ENCODE peak calls at places on chromosomes 11 and 22, in four cellular contexts. One of them, this sample, is unnamed.
A peak's percentile ranks its signal among the peaks of the same experiment; 100 is the strongest.

GRCh38 chr11:70128435-70128906 is 50.4 kb downstream of the ANO1 start:
- DNase-seq in GM12891: no peak
- DNase-seq in K562: no peak
- DNase-seq in H1: peak; percentile 21
- DNase-seq in this sample: no peak

GRCh38 chr22:36613958-36614357 is 85.0 kb upstream of the EIF3D start:
- DNase-seq in GM12891: no peak
- DNase-seq in K562: no peak
- DNase-seq in H1: no peak
- DNase-seq in this sample: no peak

GRCh38 chr22:41001722-41002122 is 50.5 kb downstream of the RBX1 start:
- DNase-seq in GM12891: no peak
- DNase-seq in K562: no peak
- DNase-seq in H1: no peak
- DNase-seq in this sample: no peak

GRCh38 chr11:74318241-74318932 is 6.9 kb upstream of the P4HA3 start:
- DNase-seq in GM12891: no peak
- DNase-seq in K562: no peak
- DNase-seq in H1: no peak
- DNase-seq in this sample: no peak

GRCh38 chr11:13337986-13338436 is 60.4 kb downstream of the BMAL1 start:
- DNase-seq in GM12891: no peak
- DNase-seq in K562: no peak
- DNase-seq in H1: no peak
- DNase-seq in this sample: no peak

GRCh38 chr22:36369922-36370781 is 17.6 kb downstream of the MYH9 start:
- DNase-seq in GM12891: no peak
- DNase-seq in K562: peak; percentile 53
- DNase-seq in H1: no peak
- DNase-seq in this sample: no peak

GRCh38 chr11:83070878-83071640 is 638 bp downstream of the RAB30 start:
- DNase-seq in GM12891: no peak
- DNase-seq in K562: peak; percentile 17
- DNase-seq in H1: no peak
- DNase-seq in this sample: no peak

GRCh38 chr11:9250139-9250582 is 15.0 kb downstream of the DENND5A start:
- DNase-seq in GM12891: peak; percentile 39
- DNase-seq in K562: peak; percentile 21
- DNase-seq in H1: no peak
- DNase-seq in this sample: peak; percentile 27

GRCh38 chr11:86155210-86155844 is 86.4 kb upstream of the PICALM start:
- DNase-seq in GM12891: no peak
- DNase-seq in K562: peak; percentile 56
- DNase-seq in H1: no peak
- DNase-seq in this sample: no peak

GRCh38 chr11:130514316-130514715 is 65.9 kb downstream of the ADAMTS15 start:
- DNase-seq in GM12891: no peak
- DNase-seq in K562: no peak
- DNase-seq in H1: no peak
- DNase-seq in this sample: no peak

GRCh38 chr11:2681408-2682145 is 18.2 kb downstream of the KCNQ1OT1 start:
- DNase-seq in GM12891: no peak
- DNase-seq in K562: no peak
- DNase-seq in H1: no peak
- DNase-seq in this sample: no peak

GRCh38 chr22:44151661-44152060 is 29.1 kb upstream of the PARVG start:
- DNase-seq in GM12891: no peak
- DNase-seq in K562: no peak
- DNase-seq in H1: no peak
- DNase-seq in this sample: no peak

GRCh38 chr11:27087425-27087824 is 46.8 kb downstream of the BBOX1 start:
- DNase-seq in GM12891: no peak
- DNase-seq in K562: no peak
- DNase-seq in H1: no peak
- DNase-seq in this sample: no peak

GRCh38 chr11:119518746-119519382 is 95.9 kb upstream of the THY1 start:
- DNase-seq in GM12891: no peak
- DNase-seq in K562: peak; percentile 67
- DNase-seq in H1: peak; percentile 25
- DNase-seq in this sample: no peak

GRCh38 chr22:41898645-41899044 is 16.2 kb downstream of the SHISA8 start:
- DNase-seq in GM12891: no peak
- DNase-seq in K562: no peak
- DNase-seq in H1: no peak
- DNase-seq in this sample: no peak

GRCh38 chr22:25644122-25644521 is 79.6 kb downstream of the GRK3 start:
- DNase-seq in GM12891: no peak
- DNase-seq in K562: no peak
- DNase-seq in H1: no peak
- DNase-seq in this sample: no peak

GRCh38 chr11:1772270-1773130 is 8.8 kb upstream of the CTSD start:
- DNase-seq in GM12891: peak; percentile 46
- DNase-seq in K562: peak; percentile 97
- DNase-seq in H1: no peak
- DNase-seq in this sample: peak; percentile 42

GRCh38 chr11:16841481-16841880 is 103.0 kb downstream of the C11orf58 start:
- DNase-seq in GM12891: no peak
- DNase-seq in K562: no peak
- DNase-seq in H1: no peak
- DNase-seq in this sample: no peak

GRCh38 chr11:16841984-16842383 is 103.5 kb downstream of the C11orf58 start:
- DNase-seq in GM12891: no peak
- DNase-seq in K562: no peak
- DNase-seq in H1: no peak
- DNase-seq in this sample: no peak

GRCh38 chr11:16839821-16840220 is 101.4 kb downstream of the C11orf58 start:
- DNase-seq in GM12891: no peak
- DNase-seq in K562: no peak
- DNase-seq in H1: no peak
- DNase-seq in this sample: no peak

GRCh38 chr11:16843307-16843706 is 104.9 kb downstream of the C11orf58 start:
- DNase-seq in GM12891: no peak
- DNase-seq in K562: peak; percentile 29
- DNase-seq in H1: no peak
- DNase-seq in this sample: no peak

DNA sequence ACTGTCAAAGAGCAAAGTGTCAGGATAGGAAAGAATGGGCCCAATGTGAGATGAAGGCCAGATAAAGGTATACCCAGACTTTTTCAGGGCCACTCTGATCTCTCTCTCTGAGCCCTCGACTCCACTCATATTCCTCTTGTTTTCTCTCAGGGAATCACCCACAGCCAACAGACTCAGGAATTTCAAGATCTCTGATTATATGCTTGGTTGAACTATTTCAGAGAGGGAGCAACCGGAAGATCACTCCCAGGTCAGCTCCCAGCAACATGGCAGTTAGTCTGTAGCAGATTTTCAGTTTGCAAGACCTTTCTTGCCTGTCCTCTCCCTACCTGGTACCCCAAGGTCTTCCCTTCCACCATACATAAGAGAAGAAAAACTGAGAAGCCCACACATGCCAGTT is 102.5 kb downstream of the C11orf58 start:
- DNase-seq in GM12891: no peak
- DNase-seq in K562: no peak
- DNase-seq in H1: no peak
- DNase-seq in this sample: no peak
- TF ChIP-seq POLR2A in GM12891: no peak
- TF ChIP-seq POLR2A in K562: no peak
- TF ChIP-seq POLR2A in H1: no peak
- TF ChIP-seq POLR2A in this sample: no peak

GRCh38 chr22:49672013-49672516 is 155.6 kb downstream of the BRD1 start:
- DNase-seq in GM12891: no peak
- DNase-seq in K562: no peak
- DNase-seq in H1: no peak
- DNase-seq in this sample: no peak

GRCh38 chr22:49670610-49671330 is 156.9 kb downstream of the BRD1 start:
- DNase-seq in GM12891: no peak
- DNase-seq in K562: no peak
- DNase-seq in H1: no peak
- DNase-seq in this sample: no peak

GRCh38 chr22:49674479-49674830 is 153.2 kb downstream of the BRD1 start:
- DNase-seq in GM12891: no peak
- DNase-seq in K562: no peak
- DNase-seq in H1: no peak
- DNase-seq in this sample: no peak

GRCh38 chr22:49671331-49672012 is 156.2 kb downstream of the BRD1 start:
- DNase-seq in GM12891: no peak
- DNase-seq in K562: no peak
- DNase-seq in H1: no peak
- DNase-seq in this sample: no peak

DNA sequence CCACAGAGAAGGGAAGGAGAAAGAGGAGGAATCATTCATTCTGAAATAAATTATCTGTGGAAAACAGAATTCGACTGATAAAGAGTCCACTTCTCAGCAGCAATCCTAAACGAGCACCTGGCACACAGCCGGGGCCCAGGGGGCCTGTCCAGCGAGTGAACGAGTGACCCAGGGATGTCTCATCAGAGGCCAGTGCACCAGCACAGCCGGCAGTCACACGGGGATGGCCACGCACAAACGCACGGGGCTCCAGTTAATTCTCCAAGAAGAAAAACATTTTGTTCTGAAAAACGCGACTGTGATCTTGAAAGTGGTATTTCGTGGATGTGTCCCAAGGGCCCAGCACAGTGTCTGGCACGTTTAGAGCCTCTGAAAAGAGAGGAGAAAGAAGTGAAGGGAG is 154.6 kb downstream of the BRD1 start:
- DNase-seq in GM12891: no peak
- DNase-seq in K562: no peak
- DNase-seq in H1: no peak
- DNase-seq in this sample: no peak
- TF ChIP-seq TAF1 in GM12891: no peak
- TF ChIP-seq TAF1 in K562: no peak
- TF ChIP-seq TAF1 in H1: no peak
- TF ChIP-seq TAF1 in this sample: no peak

DNA sequence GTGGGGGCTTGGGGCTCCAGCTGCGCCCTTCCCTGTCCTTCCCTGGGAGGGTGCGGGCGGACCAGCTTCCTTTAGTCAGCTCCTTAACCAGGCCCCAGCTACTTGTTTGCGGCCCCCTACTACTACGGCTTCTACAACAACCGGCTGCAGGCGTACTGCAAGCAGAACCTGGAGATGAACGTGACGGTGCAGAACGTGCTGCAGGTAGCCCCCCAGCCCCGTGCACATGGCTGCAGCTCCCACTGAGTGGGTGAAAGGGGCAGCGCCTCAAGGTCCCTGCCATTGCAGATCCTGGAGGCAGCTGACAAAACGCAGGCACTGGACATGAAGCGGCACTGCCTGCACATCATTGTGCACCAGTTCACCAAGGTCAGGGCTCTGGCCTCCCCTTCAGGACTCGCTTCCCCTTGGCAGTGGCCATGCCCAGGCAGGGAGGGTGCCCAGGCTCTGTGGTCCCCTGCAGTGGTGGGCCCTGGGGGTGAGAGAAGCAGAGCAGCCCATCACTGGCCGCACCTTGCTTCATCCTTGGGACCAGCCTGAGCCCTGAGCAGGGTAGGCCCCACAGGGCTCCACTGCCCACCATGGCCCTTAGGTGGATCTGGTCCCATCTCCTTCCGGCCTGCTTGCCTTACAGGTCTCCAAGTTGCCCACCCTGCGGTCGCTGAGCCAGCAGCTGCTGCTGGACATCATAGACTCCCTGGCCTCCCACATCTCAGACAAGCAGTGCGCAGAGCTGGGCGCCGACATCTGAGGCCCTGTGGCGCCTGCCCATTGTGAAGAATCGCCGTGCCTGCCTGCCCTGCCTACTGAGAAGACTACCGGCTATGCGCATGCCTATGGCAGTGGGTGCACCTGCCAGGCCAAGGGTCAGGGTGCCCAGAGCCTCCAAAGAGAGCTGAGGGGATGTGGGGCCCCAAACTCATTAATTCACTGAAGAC is 5.1 kb downstream of the THAP7 start:
- DNase-seq in GM12891: no peak
- DNase-seq in K562: no peak
- DNase-seq in H1: no peak
- DNase-seq in this sample: no peak
- TF ChIP-seq POLR2A in GM12891: peak; percentile 5
- TF ChIP-seq POLR2A in K562: no peak
- TF ChIP-seq POLR2A in H1: no peak
- TF ChIP-seq POLR2A in this sample: no peak

DNA sequence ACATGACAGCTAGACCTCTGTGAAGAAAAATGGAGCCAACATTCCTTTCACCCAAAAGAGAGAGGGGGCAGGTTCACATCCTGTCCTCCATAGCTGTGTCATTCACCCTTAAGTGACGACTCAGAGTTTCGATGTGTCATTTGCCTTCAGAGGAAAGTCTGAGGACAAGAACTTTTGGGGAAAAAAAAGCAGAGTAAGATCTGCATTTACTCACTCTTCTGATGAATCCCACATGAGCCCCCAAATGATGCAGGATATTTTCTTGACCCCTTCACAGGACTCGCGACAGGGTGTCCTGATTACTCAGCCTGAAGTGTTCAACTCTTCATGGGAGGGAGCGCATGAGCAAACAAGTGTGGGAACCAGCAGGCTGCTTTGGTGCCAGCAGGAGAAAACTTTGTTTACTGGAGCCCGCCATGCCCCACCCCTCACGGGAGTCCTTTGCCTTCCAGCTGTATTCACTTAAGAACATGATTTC is 730.0 kb downstream of the FAM181B start:
- DNase-seq in GM12891: no peak
- DNase-seq in K562: no peak
- DNase-seq in H1: no peak
- DNase-seq in this sample: no peak
- TF ChIP-seq TAF1 in GM12891: no peak
- TF ChIP-seq TAF1 in K562: no peak
- TF ChIP-seq TAF1 in H1: no peak
- TF ChIP-seq TAF1 in this sample: no peak

DNA sequence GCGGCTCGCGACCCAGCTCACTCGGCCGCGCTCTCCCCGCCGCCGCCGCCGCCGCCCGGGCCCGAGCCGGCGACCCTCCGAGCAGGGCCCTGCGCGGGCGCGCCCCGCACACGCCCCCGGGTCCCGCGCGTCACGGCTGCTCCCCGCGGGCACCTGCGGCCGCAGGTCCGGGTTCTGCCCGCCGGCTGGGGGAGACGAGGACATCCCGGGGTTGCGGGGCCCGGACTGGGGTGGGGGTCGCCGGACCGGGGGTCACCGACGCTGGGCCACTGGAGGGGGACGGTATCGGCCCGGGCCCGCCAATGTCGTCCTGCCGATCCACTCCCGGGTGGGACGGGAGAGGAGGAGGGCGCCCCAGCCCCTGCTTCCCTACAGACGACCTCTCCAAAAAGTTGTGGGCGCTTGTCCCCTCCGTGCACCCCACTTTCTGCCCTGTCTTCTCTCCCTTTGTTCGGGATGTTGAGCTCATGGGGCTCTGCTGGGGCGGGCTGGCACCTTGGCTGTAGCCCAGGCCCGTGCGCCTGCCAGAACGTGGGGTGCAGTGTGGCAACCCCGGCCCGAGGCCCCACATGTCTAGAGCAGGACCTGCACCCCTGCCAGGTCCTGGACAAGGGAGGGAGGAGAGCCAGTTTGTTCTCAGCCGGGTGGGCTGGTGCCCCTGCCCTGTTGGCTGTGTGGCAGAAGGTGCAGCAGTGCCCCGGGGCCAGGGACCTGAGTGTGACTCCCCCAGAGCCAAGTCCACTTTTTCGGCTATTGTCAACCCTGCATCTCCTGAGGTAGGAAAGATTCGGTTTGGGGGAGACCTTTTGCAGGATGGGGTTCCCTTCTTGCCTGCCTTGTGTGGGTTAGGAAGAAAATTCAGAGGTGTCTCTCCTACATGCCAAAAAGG is 40.2 kb upstream of the CELSR1 start:
- DNase-seq in GM12891: no peak
- DNase-seq in K562: peak; percentile 66
- DNase-seq in H1: no peak
- DNase-seq in this sample: no peak
- TF ChIP-seq POLR2A in GM12891: no peak
- TF ChIP-seq POLR2A in K562: no peak
- TF ChIP-seq POLR2A in H1: no peak
- TF ChIP-seq POLR2A in this sample: no peak